ENCODE peak calls at places on chromosome 9, in four cellular contexts. B is SJCRH30, M is adrenal gland, N is lung. O is an unnamed sample.

GRCh38 chr9:136297016-136297691 is 6.7 kb downstream of the CCDC187 start:
- DNase-seq in N (peak; percentile 36), B (no peak), M (peak; percentile 69), O (no peak)

GRCh38 chr9:136249881-136250559 is 4.4 kb upstream of the QSOX2 start:
- DNase-seq in M (no peak), N (no peak), B (no peak), O (peak; percentile 58)

GRCh38 chr9:124126571-124127289 is 115.2 kb downstream of the LHX2 start:
- DNase-seq in N (peak; percentile 77), M (peak; percentile 63), B (peak; percentile 73), O (peak; percentile 88)

GRCh38 chr9:108078823-108079222 is 589.3 kb upstream of the KLF4 start:
- DNase-seq in N (no peak), B (no peak), M (peak; percentile 24), O (no peak)

GRCh38 chr9:33170464-33171156 is 3.5 kb upstream of the B4GALT1 start:
- DNase-seq in N (peak; percentile 47), B (peak; percentile 29), M (peak; percentile 78), O (peak; percentile 67)

GRCh38 chr9:81388831-81389230 is 300.5 kb downstream of the TLE1 start:
- DNase-seq in B (no peak), N (no peak), M (no peak), O (no peak)

GRCh38 chr9:74653437-74654080 is 156.4 kb downstream of the RORB start:
- DNase-seq in N (no peak), B (no peak), M (no peak), O (no peak)

GRCh38 chr9:19271081-19271480 is 40.6 kb downstream of the DENND4C start:
- DNase-seq in M (no peak), B (no peak), N (no peak), O (no peak)

GRCh38 chr9:136447173-136447778 is 7.6 kb upstream of the INPP5E start:
- DNase-seq in M (no peak), N (no peak), B (no peak), O (no peak)

GRCh38 chr9:70195456-70195855 is 63.3 kb upstream of the SMC5 start:
- DNase-seq in N (no peak), M (no peak), B (no peak), O (no peak)

GRCh38 chr9:99811598-99812383 is 9.9 kb upstream of the NR4A3 start:
- DNase-seq in N (no peak), B (no peak), M (no peak), O (no peak)

GRCh38 chr9:136525841-136526499 is 19.9 kb downstream of the NOTCH1 start:
- DNase-seq in M (no peak), B (peak; percentile 94), N (no peak), O (peak; percentile 75)

GRCh38 chr9:96875460-96876142 is 21.3 kb upstream of the ZNF782 start:
- DNase-seq in B (peak; percentile 90), M (peak; percentile 60), N (peak; percentile 63), O (peak; percentile 98)

GRCh38 chr9:69645488-69645887 is 26.7 kb downstream of the APBA1 start:
- DNase-seq in N (peak; percentile 79), B (no peak), M (peak; percentile 15), O (no peak)

GRCh38 chr9:99822096-99822595 is 461 bp downstream of the NR4A3 start:
- DNase-seq in B (peak; percentile 66), N (no peak), M (no peak), O (no peak)

GRCh38 chr9:36039696-36040095 is 3.0 kb downstream of the RECK start:
- DNase-seq in N (no peak), B (no peak), M (no peak), O (no peak)

GRCh38 chr9:74696520-74696919 is 191.2 kb downstream of the TRPM6 start:
- DNase-seq in B (no peak), M (no peak), N (no peak), O (no peak)

GRCh38 chr9:69236188-69236587 is 62.1 kb downstream of the TJP2 start:
- DNase-seq in N (no peak), B (no peak), M (no peak), O (no peak)

GRCh38 chr9:124733964-124734740 is 37.0 kb downstream of the NR6A1 start:
- DNase-seq in M (no peak), B (peak; percentile 81), N (peak; percentile 34), O (no peak)

GRCh38 chr9:20376042-20376441 is 246.3 kb downstream of the MLLT3 start:
- DNase-seq in N (no peak), M (no peak), B (no peak), O (no peak)

GRCh38 chr9:82332018-82332773 is 343.6 kb downstream of the SPATA31D1 start:
- DNase-seq in M (no peak), B (no peak), N (no peak), O (no peak)

GRCh38 chr9:73969936-73970335 is 527.2 kb upstream of the RORB start:
- DNase-seq in B (no peak), M (no peak), N (no peak), O (no peak)

GRCh38 chr9:97078362-97078761 is 39.4 kb upstream of the CTSV start:
- DNase-seq in M (no peak), B (no peak), N (no peak), O (no peak)

GRCh38 chr9:83544002-83544698 is 5.9 kb upstream of the FRMD3 start:
- DNase-seq in M (peak; percentile 88), N (no peak), B (peak; percentile 66), O (peak; percentile 29)

DNA sequence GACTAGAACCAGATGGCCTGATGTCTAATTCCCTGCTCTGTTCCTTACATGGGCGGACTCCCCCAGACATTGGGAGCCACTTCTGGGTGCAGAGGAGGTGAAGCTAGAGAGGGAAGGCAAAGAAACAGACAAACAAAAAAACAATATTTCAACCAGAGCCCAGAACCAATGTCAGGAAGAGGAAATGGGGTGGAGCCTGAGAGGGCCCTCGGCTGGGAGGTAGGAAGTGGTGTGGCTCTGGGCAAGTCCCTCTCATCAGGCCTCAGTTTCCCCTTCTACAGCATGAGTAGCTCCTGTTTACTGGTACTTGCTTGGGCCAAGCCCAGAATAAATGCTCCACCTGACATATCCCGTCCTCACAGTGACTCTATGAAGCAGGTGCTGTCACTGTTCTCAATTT is 11.1 kb downstream of the SH2D3C start:
- DNase-seq in N (no peak), M (no peak), B (no peak), O (peak; percentile 61)
- H3K27ac ChIP-seq in N (peak overlapping the region; percentile 78), M (peak overlapping the region; percentile 41), B (peak overlapping the region; percentile 31), O (peak overlapping the region; percentile 6)

GRCh38 chr9:110252509-110253139 is 3.7 kb downstream of the TXN start:
- DNase-seq in N (no peak), M (no peak), B (no peak), O (no peak)
- H3K27ac ChIP-seq in N (no peak overlapping the region), M (no peak overlapping the region), B (no peak overlapping the region), O (no peak overlapping the region)

GRCh38 chr9:105483618-105484017 is 35.8 kb downstream of the FSD1L start:
- DNase-seq in B (no peak), M (no peak), N (no peak), O (no peak)
- H3K27ac ChIP-seq in B (no peak overlapping the region), M (no peak overlapping the region), N (no peak overlapping the region), O (no peak overlapping the region)

GRCh38 chr9:13705913-13706312 is 426.4 kb upstream of the MPDZ start:
- DNase-seq in M (peak; percentile 24), B (peak; percentile 50), N (no peak), O (no peak)

GRCh38 chr9:13705356-13705755 is 425.9 kb upstream of the MPDZ start:
- DNase-seq in B (no peak), N (no peak), M (no peak), O (no peak)

DNA sequence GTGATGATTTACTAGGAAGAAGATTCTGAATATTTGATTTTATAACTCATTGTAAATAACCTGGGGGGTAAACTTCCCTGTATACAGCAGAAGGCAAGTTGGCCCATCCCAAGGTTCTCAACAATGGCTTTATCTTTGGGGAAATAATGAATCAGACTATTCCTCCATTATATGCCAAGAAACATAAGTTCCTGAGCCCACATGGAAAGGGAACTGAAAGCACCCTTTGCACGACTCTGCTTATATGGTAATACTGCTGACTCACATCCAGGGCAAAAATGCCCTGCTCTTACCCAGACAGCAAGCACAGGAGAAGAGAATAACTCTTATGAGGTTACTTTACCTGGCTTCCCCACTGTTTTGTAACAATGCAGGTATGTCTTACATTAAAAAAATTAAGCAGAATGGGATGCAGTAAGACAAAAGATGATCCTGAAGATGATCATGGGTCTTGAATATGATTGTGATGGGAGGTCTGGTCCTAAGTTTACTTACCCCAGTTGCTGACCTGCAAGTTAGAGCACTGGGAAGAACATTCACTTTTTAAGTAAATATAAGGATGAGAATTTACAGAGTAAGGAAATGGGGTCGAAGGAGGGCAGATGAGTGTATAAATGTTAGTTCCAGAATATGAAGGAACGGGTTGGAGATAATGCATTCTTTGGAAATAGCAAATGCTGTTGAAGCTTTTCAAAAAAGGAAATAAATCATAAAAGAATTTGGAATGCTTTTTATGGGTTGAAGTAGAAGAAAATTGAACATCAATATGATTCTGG is 428.3 kb upstream of the MPDZ start:
- DNase-seq in M (no peak), B (no peak), N (no peak), O (no peak)
- H3K27ac ChIP-seq in M (no peak overlapping the region), B (no peak overlapping the region), N (no peak overlapping the region), O (no peak overlapping the region)

GRCh38 chr9:79619930-79620329 is 48.2 kb downstream of the TLE4 start:
- DNase-seq in B (no peak), N (no peak), M (no peak), O (no peak)

GRCh38 chr9:79617395-79617794 is 45.6 kb downstream of the TLE4 start:
- DNase-seq in N (peak; percentile 35), M (peak; percentile 69), B (no peak), O (no peak)

GRCh38 chr9:79623799-79624721 is 52.3 kb downstream of the TLE4 start:
- DNase-seq in M (peak; percentile 25), N (peak; percentile 32), B (peak; percentile 28), O (no peak)

GRCh38 chr9:79616971-79617370 is 45.2 kb downstream of the TLE4 start:
- DNase-seq in M (peak; percentile 20), B (no peak), N (no peak), O (no peak)

DNA sequence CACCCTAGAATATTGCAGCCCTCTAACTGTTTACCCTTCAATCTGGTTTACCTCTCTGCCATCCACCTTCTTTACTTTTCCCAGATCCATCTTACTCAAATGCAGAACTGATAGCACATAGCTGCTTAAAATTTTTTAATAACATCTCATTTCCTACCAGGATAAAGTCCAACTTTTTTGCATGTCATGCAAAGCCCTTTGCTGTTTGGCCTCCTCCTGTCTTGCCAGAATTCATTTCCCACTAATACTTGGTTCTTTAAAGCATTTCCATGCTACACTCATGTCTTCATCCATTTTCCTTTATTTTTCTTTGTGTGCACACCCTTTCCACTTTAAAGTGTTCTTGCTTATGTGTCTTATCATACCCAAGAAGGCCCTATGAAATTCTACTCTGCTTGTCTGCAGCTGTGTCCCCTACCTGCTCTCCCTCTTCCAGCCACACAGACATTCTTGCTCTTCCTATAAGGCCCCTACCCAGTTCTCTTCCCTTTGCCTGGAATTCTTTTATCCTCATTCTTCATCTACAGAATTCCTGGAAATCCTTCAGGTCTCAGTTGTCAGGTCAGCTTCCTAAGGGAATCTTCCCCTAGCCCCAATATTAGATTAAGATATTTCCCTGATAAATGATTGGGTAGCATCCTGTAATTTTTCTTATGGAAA is 50.3 kb downstream of the TLE4 start:
- DNase-seq in M (no peak), B (no peak), N (no peak), O (no peak)
- H3K27ac ChIP-seq in M (no peak overlapping the region), B (no peak overlapping the region), N (no peak overlapping the region), O (no peak overlapping the region)

DNA sequence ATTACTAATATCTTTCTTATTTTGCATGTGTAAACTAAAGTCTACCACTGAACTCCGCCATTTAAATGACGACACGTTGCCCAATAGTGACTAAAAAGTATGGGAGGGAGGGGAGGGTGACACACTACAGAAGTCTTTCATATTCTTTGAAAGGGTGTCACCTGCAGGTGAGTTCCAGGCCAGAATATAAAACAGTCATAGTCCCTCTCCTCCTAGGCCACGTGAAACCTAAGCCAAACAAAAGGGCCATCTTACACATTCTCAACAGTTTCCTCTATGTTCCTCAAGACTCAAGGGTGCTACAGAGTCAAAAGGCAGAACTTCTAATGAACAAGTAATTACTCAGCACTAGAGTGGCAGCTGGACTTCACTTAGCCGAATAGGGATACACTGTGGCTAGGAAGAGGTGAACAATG is 6.4 kb downstream of the CEMIP2 start:
- DNase-seq in N (peak; percentile 54), M (no peak), B (no peak), O (no peak)
- H3K27ac ChIP-seq in N (no peak overlapping the region), M (no peak overlapping the region), B (no peak overlapping the region), O (no peak overlapping the region)